ENCODE peak calls at places on chromosomes 11 and 22, in six cellular contexts. Q, M, H, E, U and W are unnamed samples.

GRCh38 chr11:104060820-104061219 is 24.4 kb downstream of the DDI1 start:
- DNase-seq in Q (no peak), M (no peak), H (no peak), E (no peak), U (no peak), W (no peak)

GRCh38 chr22:40212126-40212525 is 34.4 kb downstream of the TNRC6B start:
- DNase-seq in Q (no peak), M (no peak), H (no peak), E (no peak), U (no peak), W (peak)

GRCh38 chr11:441418-442274 is at the start of gene ANO9:
- DNase-seq in Q (peak), M (peak), H (peak), E (peak), U (peak), W (no peak)

GRCh38 chr11:32581556-32581955 is 2.1 kb upstream of the EIF3M start:
- DNase-seq in Q (peak), M (peak), H (no peak), E (no peak), U (no peak), W (no peak)

GRCh38 chr11:86067230-86068137 is 1.4 kb downstream of the PICALM start:
- DNase-seq in Q (no peak), M (peak), H (no peak), E (peak), U (peak), W (peak)

GRCh38 chr11:44016129-44016528 is 31.7 kb upstream of the ACCSL start:
- DNase-seq in Q (no peak), M (peak), H (no peak), E (peak), U (no peak), W (peak)

GRCh38 chr11:7571640-7572000 is 57.8 kb downstream of the PPFIBP2 start:
- DNase-seq in Q (peak), M (peak), H (peak), E (peak), U (peak), W (peak)

GRCh38 chr11:122468965-122469364 is 186.6 kb upstream of the UBASH3B start:
- DNase-seq in Q (no peak), M (no peak), H (no peak), E (no peak), U (no peak), W (no peak)

GRCh38 chr11:8714622-8715225 is 32.1 kb downstream of the RPL27A start:
- DNase-seq in Q (no peak), M (no peak), H (no peak), E (no peak), U (no peak), W (no peak)

GRCh38 chr11:44241851-44242250 is 68.1 kb downstream of the ALX4 start:
- DNase-seq in Q (no peak), M (no peak), H (no peak), E (no peak), U (no peak), W (no peak)

GRCh38 chr22:17724241-17724640 is 50.0 kb downstream of the BID start:
- DNase-seq in Q (no peak), M (no peak), H (no peak), E (no peak), U (no peak), W (no peak)

GRCh38 chr11:79026803-79027445 is 413.9 kb downstream of the TENM4 start:
- DNase-seq in Q (no peak), M (no peak), H (no peak), E (no peak), U (peak), W (peak)

GRCh38 chr22:43541462-43542407 is 129.9 kb downstream of the MPPED1 start:
- DNase-seq in Q (no peak), M (no peak), H (no peak), E (no peak), U (no peak), W (no peak)

GRCh38 chr22:26182723-26183122 is 13.5 kb downstream of the SEZ6L start:
- DNase-seq in Q (peak), M (no peak), H (peak), E (no peak), U (no peak), W (no peak)

GRCh38 chr22:19526702-19527111 is 2.5 kb upstream of the CLDN5 start:
- DNase-seq in Q (no peak), M (no peak), H (no peak), E (no peak), U (no peak), W (no peak)

GRCh38 chr22:40499187-40499753 is 128.9 kb downstream of the SGSM3 start:
- DNase-seq in Q (no peak), M (peak), H (no peak), E (peak), U (peak), W (peak)

GRCh38 chr11:117058761-117059233 is 39.4 kb downstream of the SIK3 start:
- DNase-seq in Q (peak), M (no peak), H (peak), E (no peak), U (no peak), W (peak)

GRCh38 chr22:33188316-33188715 is 130.1 kb upstream of the SYN3 start:
- DNase-seq in Q (peak), M (no peak), H (no peak), E (no peak), U (no peak), W (peak)

GRCh38 chr11:469684-470667 is 19.9 kb downstream of the PTDSS2 start:
- DNase-seq in Q (no peak), M (peak), H (no peak), E (peak), U (no peak), W (peak)

GRCh38 chr11:33419956-33420355 is 162.8 kb downstream of the HIPK3 start:
- DNase-seq in Q (no peak), M (no peak), H (no peak), E (no peak), U (no peak), W (peak)

GRCh38 chr22:38230108-38230825 is 28.5 kb downstream of the MAFF start:
- DNase-seq in Q (peak), M (peak), H (peak), E (peak), U (no peak), W (peak)

GRCh38 chr11:61108847-61109585 is 6.7 kb downstream of the CD5 start:
- DNase-seq in Q (no peak), M (no peak), H (no peak), E (no peak), U (no peak), W (no peak)

GRCh38 chr11:88312665-88313064 is 24.9 kb downstream of the CTSC start:
- DNase-seq in Q (no peak), M (no peak), H (no peak), E (no peak), U (no peak), W (peak)

GRCh38 chr11:103736986-103737622 is 299.3 kb upstream of the DDI1 start:
- DNase-seq in Q (no peak), M (no peak), H (no peak), E (no peak), U (no peak), W (no peak)

GRCh38 chr11:72422414-72422813 is 11.9 kb downstream of the CLPB start:
- DNase-seq in Q (no peak), M (no peak), H (no peak), E (no peak), U (no peak), W (no peak)

GRCh38 chr22:43890901-43891331 is 897 bp downstream of the PNPLA5 start:
- DNase-seq in Q (peak), M (no peak), H (no peak), E (no peak), U (no peak), W (peak)

GRCh38 chr22:25712661-25713400 is 29.2 kb upstream of the MYO18B start:
- DNase-seq in Q (no peak), M (no peak), H (no peak), E (no peak), U (no peak), W (no peak)

GRCh38 chr11:48036011-48036410 is 55.7 kb downstream of the PTPRJ start:
- DNase-seq in Q (peak), M (no peak), H (no peak), E (no peak), U (no peak), W (peak)

GRCh38 chr22:36334838-36335603 is 52.7 kb downstream of the MYH9 start:
- DNase-seq in Q (no peak), M (peak), H (peak), E (peak), U (no peak), W (peak)

GRCh38 chr11:62337682-62338181 is 484 bp downstream of the ASRGL1 start:
- DNase-seq in Q (peak), M (peak), H (peak), E (peak), U (no peak), W (peak)

GRCh38 chr22:31085493-31085824 is 4.3 kb downstream of the SMTN start:
- DNase-seq in Q (peak), M (no peak), H (peak), E (peak), U (no peak), W (peak)

GRCh38 chr11:85823816-85824215 is 12.9 kb upstream of the SYTL2 start:
- DNase-seq in Q (no peak), M (no peak), H (no peak), E (no peak), U (peak), W (no peak)

GRCh38 chr11:64854534-64855502 is 10.4 kb upstream of the CDC42BPG start:
- DNase-seq in Q (no peak), M (peak), H (no peak), E (peak), U (no peak), W (peak)

GRCh38 chr11:119100960-119101349 is 698 bp downstream of the DPAGT1 start:
- DNase-seq in Q (peak), M (no peak), H (peak), E (peak), U (no peak), W (peak)
- TF ChIP-seq EZH2phosphoT487 in Q (no peak), M (no peak), H (no peak), E (no peak), U (no peak), W (no peak)

GRCh38 chr11:2886191-2886894 is 768 bp upstream of the CDKN1C start:
- DNase-seq in Q (peak), M (no peak), H (peak), E (peak), U (no peak), W (peak)

GRCh38 chr11:2885676-2886081 is at the start of gene CDKN1C:
- DNase-seq in Q (peak), M (peak), H (peak), E (peak), U (peak), W (peak)

GRCh38 chr11:2883717-2884423 is 1.7 kb downstream of the CDKN1C start:
- DNase-seq in Q (peak), M (no peak), H (peak), E (peak), U (peak), W (peak)

GRCh38 chr11:2884424-2884815 is 1.2 kb downstream of the CDKN1C start:
- DNase-seq in Q (no peak), M (peak), H (peak), E (peak), U (peak), W (peak)

DNA sequence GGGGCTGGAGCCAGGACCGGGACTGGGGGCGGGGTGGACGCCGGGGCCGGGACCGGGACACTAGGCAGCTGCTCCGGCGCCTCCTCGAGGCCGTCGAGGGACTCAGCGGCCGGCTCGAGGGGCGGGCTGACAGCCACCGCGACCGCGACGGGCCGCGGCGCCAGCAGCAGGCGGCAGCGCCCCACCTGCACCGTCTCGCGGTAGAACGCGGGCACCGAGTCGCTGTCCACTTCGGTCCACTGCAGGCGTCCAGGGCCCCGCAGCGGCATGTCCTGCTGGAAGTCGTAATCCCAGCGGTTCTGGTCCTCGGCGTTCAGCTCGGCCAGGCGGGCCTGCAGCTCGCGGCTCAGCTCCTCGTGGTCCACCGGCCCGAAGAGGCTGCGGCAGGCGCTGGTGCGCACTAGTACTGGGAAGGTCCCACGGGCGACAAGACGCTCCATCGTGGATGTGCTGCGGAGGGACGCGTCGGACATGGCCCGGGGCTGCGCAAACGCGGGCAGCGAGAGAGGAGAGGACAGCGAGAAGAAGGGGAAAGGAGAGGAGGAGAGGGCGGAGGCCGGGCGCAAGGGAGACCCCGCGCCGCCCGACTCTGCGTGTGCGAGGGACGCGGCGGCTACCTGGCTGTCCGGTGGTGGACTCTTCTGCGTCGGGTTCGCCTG is 429 bp downstream of the CDKN1C start:
- DNase-seq in Q (peak), M (peak), H (peak), E (peak), U (peak), W (peak)
- TF ChIP-seq EZH2 in Q (peak), M (no peak), H (peak), E (no peak), U (no peak), W (peak)

GRCh38 chr11:69878144-69878883 is 59.1 kb upstream of the FGF3 start:
- DNase-seq in Q (no peak), M (no peak), H (no peak), E (no peak), U (no peak), W (no peak)
- TF ChIP-seq EZH2phosphoT487 in Q (no peak), M (no peak), H (no peak), E (no peak), U (no peak), W (no peak)

GRCh38 chr22:46061431-46062231 is 84.7 kb upstream of the WNT7B start:
- DNase-seq in Q (peak), M (no peak), H (peak), E (no peak), U (no peak), W (no peak)
- TF ChIP-seq EZH2 in Q (no peak), M (no peak), H (peak), E (peak), U (no peak), W (no peak)

GRCh38 chr11:2209370-2209801 is 37.8 kb upstream of the TH start:
- DNase-seq in Q (no peak), M (no peak), H (no peak), E (no peak), U (no peak), W (no peak)
- TF ChIP-seq EZH2phosphoT487 in Q (no peak), M (no peak), H (no peak), E (no peak), U (no peak), W (no peak)

GRCh38 chr11:18704045-18704645 is 5.6 kb downstream of the TMEM86A start:
- DNase-seq in Q (no peak), M (no peak), H (no peak), E (no peak), U (no peak), W (no peak)

GRCh38 chr11:18707811-18708340 is 9.3 kb downstream of the TMEM86A start:
- DNase-seq in Q (no peak), M (no peak), H (no peak), E (no peak), U (no peak), W (no peak)

GRCh38 chr11:18705651-18706281 is 7.2 kb downstream of the TMEM86A start:
- DNase-seq in Q (peak), M (no peak), H (no peak), E (no peak), U (no peak), W (peak)

GRCh38 chr11:18704698-18705097 is 6.1 kb downstream of the TMEM86A start:
- DNase-seq in Q (no peak), M (no peak), H (no peak), E (no peak), U (no peak), W (no peak)

GRCh38 chr11:18706330-18707243 is 8.0 kb downstream of the TMEM86A start:
- DNase-seq in Q (peak), M (no peak), H (no peak), E (no peak), U (no peak), W (peak)
- TF ChIP-seq EZH2 in Q (no peak), M (no peak), H (no peak), E (no peak), U (no peak), W (no peak)

GRCh38 chr11:76652989-76653673 is 17.4 kb downstream of the LRRC32 start:
- DNase-seq in Q (no peak), M (no peak), H (no peak), E (no peak), U (no peak), W (no peak)
- TF ChIP-seq EZH2phosphoT487 in Q (no peak), M (no peak), H (no peak), E (no peak), U (no peak), W (no peak)